ENCODE peak calls at places on chromosomes 16 and 17, in seven cellular contexts. One of them, this sample, is unnamed.

GRCh38 chr17:78079253-78079652 is 49.3 kb downstream of the TMC6 start:
- DNase-seq in ascending aorta: no peak
- DNase-seq in fibroblast of pulmonary artery: no peak
- DNase-seq in fibroblast of lung: no peak
- DNase-seq in fibroblast of mammary gland: no peak
- DNase-seq in ovary: no peak
- DNase-seq in cardiac muscle cell: no peak
- DNase-seq in this sample: no peak

GRCh38 chr17:17200831-17201230 is 5.3 kb downstream of the PLD6 start:
- DNase-seq in ascending aorta: no peak
- DNase-seq in fibroblast of mammary gland: no peak
- DNase-seq in fibroblast of pulmonary artery: no peak
- DNase-seq in ovary: peak
- DNase-seq in cardiac muscle cell: no peak
- DNase-seq in fibroblast of lung: peak
- DNase-seq in this sample: no peak

GRCh38 chr16:51407199-51407598 is 256.1 kb upstream of the SALL1 start:
- DNase-seq in fibroblast of pulmonary artery: no peak
- DNase-seq in ascending aorta: no peak
- DNase-seq in cardiac muscle cell: no peak
- DNase-seq in ovary: no peak
- DNase-seq in fibroblast of lung: no peak
- DNase-seq in fibroblast of mammary gland: no peak
- DNase-seq in this sample: no peak

GRCh38 chr17:16346721-16347271 is 6.5 kb downstream of the CENPV start:
- DNase-seq in ascending aorta: no peak
- DNase-seq in cardiac muscle cell: no peak
- DNase-seq in fibroblast of pulmonary artery: no peak
- DNase-seq in fibroblast of lung: no peak
- DNase-seq in fibroblast of mammary gland: no peak
- DNase-seq in ovary: no peak
- DNase-seq in this sample: no peak

GRCh38 chr16:70159355-70160348 is 13.9 kb upstream of the CLEC18C start:
- DNase-seq in ovary: peak
- DNase-seq in fibroblast of lung: peak
- DNase-seq in fibroblast of mammary gland: peak
- DNase-seq in fibroblast of pulmonary artery: no peak
- DNase-seq in cardiac muscle cell: no peak
- DNase-seq in ascending aorta: no peak
- DNase-seq in this sample: no peak

GRCh38 chr16:50360779-50361178 is 8.0 kb downstream of the BRD7 start:
- DNase-seq in ascending aorta: no peak
- DNase-seq in fibroblast of mammary gland: peak
- DNase-seq in fibroblast of pulmonary artery: no peak
- DNase-seq in ovary: no peak
- DNase-seq in cardiac muscle cell: no peak
- DNase-seq in fibroblast of lung: no peak
- DNase-seq in this sample: peak

GRCh38 chr17:45221081-45221996 is at the start of gene FMNL1:
- DNase-seq in ascending aorta: peak
- DNase-seq in ovary: no peak
- DNase-seq in cardiac muscle cell: no peak
- DNase-seq in fibroblast of pulmonary artery: no peak
- DNase-seq in fibroblast of mammary gland: no peak
- DNase-seq in fibroblast of lung: no peak
- DNase-seq in this sample: no peak

GRCh38 chr17:63537991-63538692 is 12.1 kb upstream of the DCAF7 start:
- DNase-seq in fibroblast of lung: no peak
- DNase-seq in cardiac muscle cell: peak
- DNase-seq in fibroblast of pulmonary artery: no peak
- DNase-seq in ascending aorta: no peak
- DNase-seq in ovary: no peak
- DNase-seq in fibroblast of mammary gland: no peak
- DNase-seq in this sample: no peak

DNA sequence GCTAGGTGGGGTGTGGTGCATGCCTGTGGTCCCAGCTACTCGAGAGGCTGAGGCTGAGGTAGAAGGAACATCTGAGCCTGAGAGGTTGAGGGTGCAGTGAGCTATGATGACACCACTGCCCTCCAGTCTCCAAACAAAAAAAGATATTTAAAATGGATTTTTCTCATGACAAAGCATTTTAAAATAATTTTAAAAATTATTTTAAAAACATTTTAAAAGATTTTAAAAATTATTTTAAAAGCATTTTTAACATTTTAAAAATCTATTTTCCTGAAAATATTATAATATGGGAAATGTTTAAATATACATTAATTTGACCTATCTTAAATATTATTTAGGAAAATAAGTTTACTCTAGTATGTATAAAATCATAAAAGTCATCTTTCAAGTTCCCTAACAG is 26.8 kb downstream of the MED13 start:
- DNase-seq in ascending aorta: no peak
- DNase-seq in ovary: no peak
- DNase-seq in fibroblast of pulmonary artery: no peak
- DNase-seq in fibroblast of mammary gland: no peak
- DNase-seq in fibroblast of lung: no peak
- DNase-seq in cardiac muscle cell: no peak
- DNase-seq in this sample: no peak
- H3K4me3 ChIP-seq in ascending aorta: no peak
- H3K4me3 ChIP-seq in ovary: no peak
- H3K4me3 ChIP-seq in fibroblast of pulmonary artery: no peak
- H3K4me3 ChIP-seq in fibroblast of mammary gland: no peak
- H3K4me3 ChIP-seq in fibroblast of lung: no peak
- H3K4me3 ChIP-seq in cardiac muscle cell: no peak
- H3K4me3 ChIP-seq in this sample: no peak

DNA sequence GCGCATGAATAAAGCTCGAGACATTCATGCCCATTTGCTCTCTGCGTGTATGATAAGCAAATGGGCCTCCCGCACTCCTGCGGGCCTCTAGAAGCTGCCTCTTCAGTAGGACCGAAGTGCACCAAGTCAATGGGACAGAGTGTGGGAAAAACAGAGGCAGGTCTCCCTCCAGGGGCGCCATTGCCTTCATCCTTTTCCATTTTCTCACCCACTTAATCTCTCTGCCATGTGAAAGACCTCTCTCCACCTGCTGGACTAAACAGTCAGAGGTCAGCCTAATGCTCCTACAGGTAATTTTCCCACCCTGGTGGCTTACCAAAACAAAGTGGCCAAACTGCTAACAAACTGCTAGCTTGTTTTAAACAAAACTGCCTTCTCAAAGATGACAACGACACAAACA is 210.9 kb downstream of the ZFHX3 start:
- DNase-seq in ovary: no peak
- DNase-seq in fibroblast of pulmonary artery: no peak
- DNase-seq in fibroblast of mammary gland: no peak
- DNase-seq in fibroblast of lung: no peak
- DNase-seq in ascending aorta: no peak
- DNase-seq in cardiac muscle cell: no peak
- DNase-seq in this sample: no peak
- TF ChIP-seq CTCF in ovary: no peak
- TF ChIP-seq CTCF in fibroblast of pulmonary artery: no peak
- TF ChIP-seq CTCF in fibroblast of mammary gland: no peak
- TF ChIP-seq CTCF in fibroblast of lung: no peak
- TF ChIP-seq CTCF in ascending aorta: no peak
- TF ChIP-seq CTCF in cardiac muscle cell: peak
- TF ChIP-seq CTCF in this sample: no peak

GRCh38 chr17:6386041-6386630 is 48.8 kb downstream of the AIPL1 start:
- DNase-seq in fibroblast of pulmonary artery: no peak
- DNase-seq in fibroblast of mammary gland: no peak
- DNase-seq in ascending aorta: no peak
- DNase-seq in cardiac muscle cell: no peak
- DNase-seq in ovary: no peak
- DNase-seq in fibroblast of lung: no peak
- DNase-seq in this sample: no peak

GRCh38 chr17:6384481-6384880 is 50.4 kb downstream of the AIPL1 start:
- DNase-seq in fibroblast of mammary gland: no peak
- DNase-seq in ovary: no peak
- DNase-seq in fibroblast of lung: no peak
- DNase-seq in ascending aorta: no peak
- DNase-seq in cardiac muscle cell: no peak
- DNase-seq in fibroblast of pulmonary artery: no peak
- DNase-seq in this sample: no peak

GRCh38 chr17:6387442-6387841 is 47.5 kb downstream of the AIPL1 start:
- DNase-seq in fibroblast of pulmonary artery: no peak
- DNase-seq in cardiac muscle cell: no peak
- DNase-seq in ovary: no peak
- DNase-seq in fibroblast of mammary gland: no peak
- DNase-seq in ascending aorta: no peak
- DNase-seq in fibroblast of lung: no peak
- DNase-seq in this sample: no peak

GRCh38 chr17:6387858-6388257 is 47.1 kb downstream of the AIPL1 start:
- DNase-seq in ascending aorta: no peak
- DNase-seq in ovary: no peak
- DNase-seq in fibroblast of mammary gland: no peak
- DNase-seq in fibroblast of pulmonary artery: no peak
- DNase-seq in cardiac muscle cell: no peak
- DNase-seq in fibroblast of lung: no peak
- DNase-seq in this sample: no peak

GRCh38 chr17:6388416-6388815 is 46.5 kb downstream of the AIPL1 start:
- DNase-seq in ovary: no peak
- DNase-seq in ascending aorta: no peak
- DNase-seq in fibroblast of mammary gland: no peak
- DNase-seq in fibroblast of pulmonary artery: no peak
- DNase-seq in fibroblast of lung: no peak
- DNase-seq in cardiac muscle cell: no peak
- DNase-seq in this sample: no peak
- H3K4me3 ChIP-seq in ovary: no peak
- H3K4me3 ChIP-seq in ascending aorta: no peak
- H3K4me3 ChIP-seq in fibroblast of mammary gland: no peak
- H3K4me3 ChIP-seq in fibroblast of pulmonary artery: no peak
- H3K4me3 ChIP-seq in fibroblast of lung: no peak
- H3K4me3 ChIP-seq in cardiac muscle cell: no peak
- H3K4me3 ChIP-seq in this sample: no peak

DNA sequence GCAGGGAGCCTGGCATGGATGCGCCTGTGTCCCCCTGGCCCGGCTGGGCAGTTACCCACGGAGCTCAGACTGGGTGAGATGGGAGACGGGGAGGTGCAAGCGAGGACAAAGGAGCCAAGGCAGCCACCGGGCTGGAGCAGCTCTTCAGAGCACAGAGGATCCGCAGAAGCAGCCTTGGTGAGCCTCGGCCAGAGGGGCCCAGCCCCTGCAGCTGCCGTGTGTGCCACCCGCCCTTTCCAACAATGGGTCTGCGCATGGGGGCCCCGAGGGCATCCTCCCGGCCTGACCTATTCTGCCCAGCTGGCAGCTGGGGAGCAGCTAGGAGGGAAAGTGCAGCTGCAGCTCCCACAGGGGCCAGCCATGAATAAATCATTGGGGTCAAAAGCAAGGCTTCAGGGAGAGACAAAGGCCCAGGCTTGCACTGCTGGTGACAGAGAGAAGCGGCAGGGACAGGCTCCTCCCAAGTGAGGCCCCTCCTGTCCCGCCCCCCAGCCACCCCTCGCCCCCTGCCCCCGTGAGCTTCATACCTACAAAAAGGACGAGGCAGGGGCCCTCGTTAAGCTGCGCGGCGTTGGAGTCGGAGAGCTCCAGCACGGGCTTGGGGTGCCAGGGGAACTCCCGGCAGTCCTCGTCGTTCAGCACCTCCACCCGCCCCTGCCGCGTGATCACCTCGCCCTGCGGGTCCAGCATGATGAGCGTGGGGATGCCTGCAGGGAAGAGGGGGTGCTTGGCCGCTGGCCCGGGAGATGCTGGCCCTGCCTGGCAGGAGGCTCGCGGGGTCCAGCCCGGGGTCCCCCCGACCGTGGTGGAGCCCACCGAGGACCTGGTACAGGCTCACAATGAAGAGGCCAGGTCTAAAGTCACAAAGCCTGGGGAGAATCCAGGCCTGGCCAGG is 22.6 kb downstream of the MRM3 start:
- DNase-seq in ascending aorta: no peak
- DNase-seq in fibroblast of pulmonary artery: no peak
- DNase-seq in fibroblast of lung: no peak
- DNase-seq in ovary: no peak
- DNase-seq in cardiac muscle cell: no peak
- DNase-seq in fibroblast of mammary gland: no peak
- DNase-seq in this sample: no peak
- TF ChIP-seq CTCF in ascending aorta: no peak
- TF ChIP-seq CTCF in fibroblast of pulmonary artery: no peak
- TF ChIP-seq CTCF in fibroblast of lung: no peak
- TF ChIP-seq CTCF in ovary: no peak
- TF ChIP-seq CTCF in cardiac muscle cell: no peak
- TF ChIP-seq CTCF in fibroblast of mammary gland: no peak
- TF ChIP-seq CTCF in this sample: no peak

This sample was measured in fibroblast of the aortic adventitia.